ENCODE peak calls at places on chromosome 21, in four cellular contexts. Y, T, S and N are unnamed samples.

GRCh38 chr21:25342811-25343210 is 264.5 kb downstream of the MRPL39 start:
- DNase-seq in Y (no peak), T (peak), S (no peak), N (no peak)

GRCh38 chr21:26157842-26158241 is 12.7 kb downstream of the APP start:
- DNase-seq in Y (no peak), T (peak), S (no peak), N (no peak)

GRCh38 chr21:14095021-14095420 is 115.7 kb downstream of the LIPI start:
- DNase-seq in Y (no peak), T (no peak), S (no peak), N (no peak)

GRCh38 chr21:44299458-44300261 is at the start of gene PFKL:
- DNase-seq in Y (peak), T (peak), S (peak), N (peak)

GRCh38 chr21:22342855-22343254 is 1344.6 kb downstream of the NCAM2 start:
- DNase-seq in Y (no peak), T (no peak), S (peak), N (no peak)

GRCh38 chr21:45108808-45109800 is 34.7 kb downstream of the ADARB1 start:
- DNase-seq in Y (no peak), T (no peak), S (no peak), N (no peak)

GRCh38 chr21:25831300-25831699 is 96.5 kb downstream of the GABPA start:
- DNase-seq in Y (no peak), T (peak), S (no peak), N (no peak)

GRCh38 chr21:41411449-41412089 is 14.5 kb upstream of the MX1 start:
- DNase-seq in Y (no peak), T (no peak), S (peak), N (peak)